ENCODE peak calls at places on chromosomes 5 and 9, in eight cellular contexts. R is HCT116, U is IMR-90, P is fibroblast of lung, E is OCI-LY7, W is H1, K is A549, H is GM23338. A is an unnamed sample.

GRCh38 chr5:43268188-43268820 is 44.9 kb downstream of the HMGCS1 start:
- DNase-seq in R (no peak), U (no peak), P (no peak), E (no peak), W (no peak), K (no peak), H (no peak), A (no peak)

GRCh38 chr5:96149546-96149945 is 187.9 kb upstream of the ELL2 start:
- DNase-seq in R (no peak), U (peak; percentile 62), P (peak; percentile 35), E (no peak), W (no peak), K (no peak), H (no peak), A (no peak)

GRCh38 chr5:15354011-15354410 is 146.0 kb upstream of the FBXL7 start:
- DNase-seq in R (no peak), U (no peak), P (no peak), E (no peak), W (no peak), K (no peak), H (peak; percentile 14), A (peak; percentile 46)

GRCh38 chr5:54390015-54390414 is 65.5 kb upstream of the HSPB3 start:
- DNase-seq in R (peak; percentile 69), U (peak; percentile 97), P (peak; percentile 92), E (no peak), W (no peak), K (peak; percentile 24), H (no peak), A (peak; percentile 66)

GRCh38 chr9:37364751-37365360 is 57.6 kb upstream of the GRHPR start:
- DNase-seq in R (no peak), U (no peak), P (no peak), E (peak; percentile 58), W (peak; percentile 57), K (no peak), H (peak; percentile 65), A (no peak)

GRCh38 chr5:109857405-109858031 is 167.8 kb downstream of the MAN2A1 start:
- DNase-seq in R (no peak), U (no peak), P (no peak), E (no peak), W (no peak), K (no peak), H (no peak), A (peak; percentile 15)

GRCh38 chr5:28164568-28164967 is 1126.2 kb upstream of the CDH9 start:
- DNase-seq in R (no peak), U (no peak), P (no peak), E (no peak), W (no peak), K (no peak), H (no peak), A (no peak)

GRCh38 chr9:95023217-95024003 is 294.1 kb downstream of the FANCC start:
- DNase-seq in R (peak; percentile 78), U (peak; percentile 90), P (peak; percentile 96), E (no peak), W (no peak), K (peak; percentile 81), H (no peak), A (no peak)

GRCh38 chr5:434443-435146 is 8.4 kb upstream of the EXOC3 start:
- DNase-seq in R (no peak), U (no peak), P (no peak), E (no peak), W (no peak), K (no peak), H (no peak), A (no peak)

GRCh38 chr5:145203193-145203592 is 631.9 kb downstream of the PRELID2 start:
- DNase-seq in R (no peak), U (peak; percentile 35), P (peak; percentile 9), E (no peak), W (no peak), K (no peak), H (no peak), A (no peak)

DNA sequence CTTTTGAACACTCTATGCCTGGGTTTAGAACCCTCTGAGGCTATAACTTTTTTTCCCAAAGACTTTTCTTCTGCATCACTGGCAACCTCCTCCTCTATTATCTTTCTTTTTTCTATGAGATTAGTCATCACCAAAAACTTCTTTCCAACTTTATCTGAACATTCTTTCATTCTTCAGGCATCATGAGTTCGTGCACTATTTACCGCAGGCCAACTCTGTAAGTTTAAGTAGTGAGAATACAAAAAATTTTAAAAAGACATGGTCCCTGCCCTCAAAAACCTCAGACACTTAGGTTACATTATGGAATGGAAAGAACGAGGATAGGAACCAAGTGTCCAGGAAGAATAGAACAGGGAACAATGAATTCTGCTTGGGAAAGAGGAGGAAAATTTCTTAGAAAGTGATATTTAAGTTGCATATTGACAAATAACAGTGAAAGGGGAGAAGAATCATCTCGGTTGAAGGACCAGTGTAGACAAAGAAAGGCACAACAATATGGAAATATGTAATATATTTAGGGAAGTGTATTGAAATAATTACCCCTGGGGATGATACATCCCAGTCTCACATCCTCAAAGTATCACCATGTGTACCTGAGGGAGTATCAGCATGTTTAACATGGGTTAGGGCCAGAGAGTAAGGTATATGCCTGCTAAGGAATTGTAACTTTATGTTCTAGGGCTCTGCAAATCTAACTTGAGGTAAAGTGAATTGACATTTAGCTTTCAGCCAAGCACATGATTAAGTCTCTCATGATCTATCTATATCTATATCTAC is 196.5 kb upstream of the NREP start:
- DNase-seq in R (no peak), U (peak; percentile 93), P (peak; percentile 98), E (no peak), W (no peak), K (no peak), H (no peak), A (no peak)
- H3K4me2 ChIP-seq in R (no peak overlapping the region), U (peak overlapping the region; percentile 67), P (no peak overlapping the region), E (no peak overlapping the region), W (no peak overlapping the region), K (no peak overlapping the region), H (no peak overlapping the region), A (no peak overlapping the region)

DNA sequence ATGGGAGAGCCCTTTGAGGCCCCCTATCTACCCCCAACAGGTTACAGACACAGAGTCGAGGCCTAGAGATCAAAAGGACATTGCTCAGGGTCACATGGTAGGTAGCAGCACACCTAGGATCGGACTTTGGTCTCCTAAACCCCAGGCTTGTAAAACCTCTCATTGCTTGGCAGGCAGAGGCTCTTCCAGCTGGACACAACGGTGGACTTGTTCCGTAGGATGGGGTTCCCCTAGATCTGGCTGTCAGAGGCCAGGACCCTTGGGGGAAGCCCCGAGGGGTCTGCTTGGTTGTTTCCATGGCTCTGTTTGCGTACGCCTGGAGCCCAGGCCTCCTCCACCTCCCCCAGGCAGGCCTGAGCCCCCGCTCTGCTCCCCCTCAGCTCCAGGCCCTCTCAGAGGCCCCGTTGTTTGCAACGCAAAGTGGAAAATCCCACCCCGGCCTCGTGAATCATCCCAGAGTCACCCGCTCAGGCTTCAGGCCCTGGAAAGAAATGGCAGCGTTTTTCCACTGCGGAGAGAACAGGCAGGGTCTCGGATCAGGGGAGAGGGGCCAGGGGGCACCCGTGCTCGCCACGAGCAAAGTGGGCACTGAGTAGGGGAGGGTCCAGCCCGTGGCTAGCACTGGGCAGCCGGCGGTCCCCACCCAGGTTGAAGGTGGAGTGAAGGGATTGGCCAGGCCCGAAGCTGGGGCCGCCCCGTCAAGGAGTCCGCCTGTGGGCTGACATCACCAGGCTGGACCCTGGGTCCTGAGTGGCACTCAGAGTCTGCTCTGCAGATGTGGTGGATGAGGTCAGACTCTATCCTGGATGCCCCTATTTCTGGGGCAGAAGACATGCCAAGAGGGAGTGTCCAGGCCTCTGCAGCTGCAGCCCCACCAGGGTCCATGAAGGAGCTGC is 19.8 kb downstream of the COL27A1 start:
- DNase-seq in R (no peak), U (peak; percentile 88), P (peak; percentile 86), E (no peak), W (no peak), K (no peak), H (no peak), A (peak; percentile 82)
- TF ChIP-seq CTCF in R (no peak), U (no peak), P (no peak), E (no peak), W (no peak), K (no peak), H (no peak), A (no peak)

DNA sequence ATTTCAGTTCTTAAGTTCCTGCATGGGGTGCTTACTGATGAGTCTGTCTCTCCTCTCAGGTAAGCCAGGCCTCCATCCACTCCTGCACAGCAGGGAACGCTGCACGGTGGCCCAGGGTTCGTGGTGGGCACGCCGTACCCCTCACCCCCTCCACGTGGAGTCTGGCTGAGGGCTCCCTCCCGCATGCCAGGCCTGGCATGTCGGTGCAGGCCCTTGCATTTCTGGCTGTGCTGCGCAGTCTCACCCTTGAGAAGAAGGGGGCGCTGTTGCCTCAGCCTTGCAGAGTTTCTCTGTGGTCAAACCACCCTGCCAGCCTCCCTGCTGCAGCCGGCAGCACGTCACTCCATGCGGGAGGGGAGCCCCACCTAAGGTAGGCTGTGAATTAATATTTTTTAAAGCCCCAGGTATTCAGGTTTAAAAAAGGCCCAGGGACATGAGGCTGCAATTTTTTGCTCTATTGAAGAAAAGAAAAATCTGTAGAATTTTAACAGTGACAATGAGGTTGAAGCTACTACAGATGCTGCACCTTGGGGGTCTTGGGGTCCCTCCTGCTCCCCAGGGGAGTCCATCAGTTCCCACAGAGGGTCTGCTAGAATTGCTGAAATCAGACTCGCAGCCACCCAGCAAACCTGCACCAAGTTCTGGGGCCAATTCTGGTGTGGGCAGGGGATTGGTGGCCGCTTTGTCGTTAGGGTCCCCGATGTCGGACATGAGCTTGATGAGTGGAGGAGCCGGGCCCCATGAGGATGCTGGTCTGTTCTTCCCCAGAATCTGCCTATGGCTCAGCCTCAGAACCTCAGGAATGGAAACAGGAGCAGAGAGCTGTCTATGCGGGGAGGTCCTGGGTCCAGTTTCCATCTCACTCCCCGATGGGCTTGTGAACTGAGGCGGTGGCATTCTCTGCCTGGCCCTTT is 52.6 kb downstream of the TENT4A start:
- DNase-seq in R (peak; percentile 71), U (peak; percentile 63), P (peak; percentile 66), E (peak; percentile 64), W (peak; percentile 94), K (peak; percentile 91), H (peak; percentile 93), A (peak; percentile 71)
- H3K4me2 ChIP-seq in R (peak overlapping the region; percentile 88), U (peak overlapping the region; percentile 44), P (no peak overlapping the region), E (no peak overlapping the region), W (peak overlapping the region; percentile 46), K (peak overlapping the region; percentile 90), H (no peak overlapping the region), A (no peak overlapping the region)

GRCh38 chr9:3903906-3904305 is 378.1 kb upstream of the RFX3 start:
- DNase-seq in R (no peak), U (no peak), P (no peak), E (no peak), W (no peak), K (no peak), H (no peak), A (no peak)

GRCh38 chr9:3906437-3907213 is 380.8 kb upstream of the RFX3 start:
- DNase-seq in R (peak; percentile 43), U (peak; percentile 95), P (peak; percentile 98), E (no peak), W (no peak), K (peak; percentile 12), H (no peak), A (peak; percentile 69)

GRCh38 chr9:3900673-3901318 is 375.0 kb upstream of the RFX3 start:
- DNase-seq in R (no peak), U (no peak), P (no peak), E (no peak), W (no peak), K (no peak), H (no peak), A (no peak)

GRCh38 chr9:3898371-3899218 is 372.8 kb upstream of the RFX3 start:
- DNase-seq in R (no peak), U (no peak), P (no peak), E (no peak), W (no peak), K (no peak), H (no peak), A (no peak)

DNA sequence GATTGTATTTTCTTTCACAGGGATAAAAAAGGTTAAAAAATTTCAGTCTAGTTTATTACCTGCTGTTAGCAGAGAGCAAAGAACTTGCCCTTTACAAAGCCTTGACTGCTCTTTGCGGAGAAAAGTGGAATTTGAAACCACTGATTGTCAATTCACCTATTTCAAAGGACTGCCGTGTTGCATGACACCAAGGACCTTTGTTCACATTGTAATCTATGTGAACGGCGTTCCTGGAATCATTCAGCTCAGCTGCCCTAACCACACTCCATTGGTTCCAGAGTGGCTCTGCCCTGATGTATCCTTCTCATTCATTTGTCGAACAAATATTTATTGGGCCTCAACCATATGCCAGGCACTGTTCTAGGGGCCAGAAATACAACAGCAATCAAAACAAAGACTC is 377.5 kb upstream of the RFX3 start:
- DNase-seq in R (no peak), U (no peak), P (no peak), E (no peak), W (no peak), K (no peak), H (no peak), A (peak; percentile 68)
- TF ChIP-seq CTCF in R (no peak), U (no peak), P (no peak), E (no peak), W (no peak), K (no peak), H (no peak), A (no peak)

A was measured in hepatocyte.